ENCODE peak calls at places on chromosomes 6 and 20, in nine cellular contexts. A is left ventricle myocardium inferior, G is lung, B is IMR-90, J is colonic mucosa, X is gastrocnemius medialis, T is cardiac muscle cell, R is upper lobe of right lung, Q is heart left ventricle. D is an unnamed sample. For H3K4me1, the result is how much of the 10 kb centered on the place peaks cover.

GRCh38 chr20:1688886-1689538 is 31.4 kb upstream of the SIRPG start:
- DNase-seq in J (no peak), A (no peak), T (no peak), X (no peak), G (no peak), Q (no peak), B (no peak), R (no peak), D (no peak)

GRCh38 chr6:112877134-112878100 is 530.3 kb downstream of the RFPL4B start:
- DNase-seq in G (no peak), Q (no peak), B (peak), R (no peak), T (no peak), X (no peak), A (no peak), J (no peak), D (no peak)

GRCh38 chr6:5672581-5673011 is 334.1 kb downstream of the NRN1 start:
- DNase-seq in B (peak), G (no peak), J (no peak), R (no peak), Q (no peak), T (peak), A (no peak), X (peak), D (no peak)

GRCh38 chr6:1821188-1822183 is 211.8 kb downstream of the FOXC1 start:
- DNase-seq in A (no peak), G (no peak), X (no peak), T (no peak), B (peak), J (no peak), R (no peak), Q (no peak), D (no peak)

GRCh38 chr6:107786709-107787588 is 37.2 kb downstream of the SCML4 start:
- DNase-seq in G (no peak), T (peak), B (no peak), J (no peak), Q (no peak), X (peak), A (no peak), R (no peak), D (peak)

GRCh38 chr6:79648315-79648714 is 17.2 kb downstream of the SH3BGRL2 start:
- DNase-seq in B (no peak), G (no peak), T (no peak), Q (no peak), X (no peak), R (no peak), J (peak), A (no peak), D (no peak)

GRCh38 chr6:135627092-135627715 is 129.7 kb upstream of the AHI1 start:
- DNase-seq in G (no peak), R (no peak), T (no peak), Q (no peak), X (no peak), B (no peak), A (no peak), J (no peak), D (no peak)

GRCh38 chr6:130395164-130395563 is 29.3 kb downstream of the TMEM200A start:
- DNase-seq in J (no peak), X (no peak), R (no peak), A (no peak), G (no peak), T (no peak), Q (no peak), B (no peak), D (no peak)

GRCh38 chr20:59299961-59300340 is 460 bp upstream of the EDN3 start:
- DNase-seq in R (no peak), G (no peak), T (no peak), X (no peak), A (no peak), Q (no peak), J (peak), B (no peak), D (no peak)

GRCh38 chr20:32828029-32828666 is 8.4 kb downstream of the MAPRE1 start:
- DNase-seq in R (no peak), X (no peak), A (no peak), Q (no peak), T (no peak), G (no peak), J (no peak), B (peak), D (no peak)

GRCh38 chr6:112956696-112957525 is 609.8 kb downstream of the RFPL4B start:
- DNase-seq in A (no peak), R (no peak), B (peak), Q (peak), T (peak), G (no peak), J (no peak), X (no peak), D (no peak)

GRCh38 chr20:54015496-54015895 is 54.9 kb downstream of the BCAS1 start:
- DNase-seq in G (no peak), X (no peak), B (no peak), T (no peak), J (no peak), R (no peak), Q (no peak), A (no peak), D (no peak)

GRCh38 chr6:16249971-16250370 is 11.6 kb downstream of the GMPR start:
- DNase-seq in R (no peak), A (no peak), Q (no peak), G (no peak), X (no peak), J (no peak), B (no peak), T (no peak), D (no peak)

GRCh38 chr20:41617059-41617921 is 887 bp downstream of the CHD6 start:
- DNase-seq in A (peak), R (peak), T (peak), J (peak), G (peak), B (peak), Q (peak), X (peak), D (peak)

GRCh38 chr20:14775778-14776177 is 438.4 kb upstream of the FLRT3 start:
- DNase-seq in Q (no peak), G (no peak), T (no peak), R (no peak), X (peak), A (no peak), B (no peak), J (no peak), D (no peak)

GRCh38 chr6:133240511-133241087 is 558 bp upstream of the EYA4 start:
- DNase-seq in B (peak), X (peak), G (no peak), R (no peak), Q (peak), J (no peak), T (peak), A (peak), D (no peak)

GRCh38 chr20:4014031-4014474 is 1.3 kb downstream of the RNF24 start:
- DNase-seq in X (no peak), G (peak), J (peak), R (no peak), Q (no peak), A (no peak), T (peak), B (peak), D (no peak)

GRCh38 chr20:50373674-50374286 is 136.4 kb upstream of the PTPN1 start:
- DNase-seq in Q (no peak), J (no peak), X (no peak), R (no peak), G (no peak), A (no peak), B (no peak), T (no peak), D (no peak)

GRCh38 chr20:37501940-37502339 is 19.1 kb upstream of the NNAT start:
- DNase-seq in G (no peak), R (no peak), A (no peak), T (no peak), X (no peak), J (no peak), B (no peak), Q (no peak), D (no peak)

GRCh38 chr20:47273591-47274235 is 82.8 kb downstream of the ZMYND8 start:
- DNase-seq in A (no peak), R (no peak), G (no peak), B (peak), X (no peak), Q (no peak), J (no peak), T (no peak), D (no peak)

GRCh38 chr20:20450461-20451027 is 82.6 kb downstream of the INSM1 start:
- DNase-seq in R (no peak), B (no peak), Q (peak), X (no peak), T (no peak), J (no peak), A (peak), G (no peak), D (no peak)

GRCh38 chr6:144052488-144052887 is 42.9 kb downstream of the SF3B5 start:
- DNase-seq in J (no peak), G (no peak), X (no peak), Q (no peak), T (no peak), R (no peak), A (no peak), B (no peak), D (no peak)

GRCh38 chr20:47610247-47610944 is 108.7 kb downstream of the NCOA3 start:
- DNase-seq in Q (peak), G (no peak), T (no peak), R (no peak), A (no peak), X (peak), B (peak), J (no peak), D (no peak)

GRCh38 chr6:66897576-66897975 is 1190.5 kb upstream of the EYS start:
- DNase-seq in J (no peak), R (no peak), A (no peak), B (peak), G (no peak), Q (no peak), T (no peak), X (no peak), D (no peak)

GRCh38 chr20:19940945-19941590 is 76.1 kb upstream of the NAA20 start:
- DNase-seq in J (no peak), R (no peak), G (no peak), Q (no peak), X (no peak), B (no peak), T (no peak), A (no peak), D (no peak)

GRCh38 chr6:116410945-116411623 is 40.3 kb downstream of the DSE start:
- DNase-seq in Q (peak), T (peak), B (peak), X (peak), J (no peak), R (no peak), G (no peak), A (peak), D (no peak)

GRCh38 chr6:167580512-167580911 is 246.2 kb upstream of the AFDN start:
- DNase-seq in Q (no peak), A (no peak), R (no peak), J (no peak), G (no peak), X (no peak), T (no peak), B (no peak), D (no peak)

GRCh38 chr20:59328071-59328470 is 27.7 kb downstream of the EDN3 start:
- DNase-seq in J (no peak), G (no peak), Q (no peak), B (no peak), A (no peak), X (no peak), R (no peak), T (no peak), D (no peak)

GRCh38 chr6:138833819-138834539 is 38.1 kb downstream of the ECT2L start:
- DNase-seq in T (peak), B (no peak), A (peak), Q (peak), J (no peak), R (no peak), X (no peak), G (no peak), D (no peak)

GRCh38 chr6:7112741-7113313 is 5.1 kb downstream of the RREB1 start:
- DNase-seq in A (no peak), R (peak), J (peak), X (no peak), B (no peak), Q (peak), G (no peak), T (peak), D (peak)

DNA sequence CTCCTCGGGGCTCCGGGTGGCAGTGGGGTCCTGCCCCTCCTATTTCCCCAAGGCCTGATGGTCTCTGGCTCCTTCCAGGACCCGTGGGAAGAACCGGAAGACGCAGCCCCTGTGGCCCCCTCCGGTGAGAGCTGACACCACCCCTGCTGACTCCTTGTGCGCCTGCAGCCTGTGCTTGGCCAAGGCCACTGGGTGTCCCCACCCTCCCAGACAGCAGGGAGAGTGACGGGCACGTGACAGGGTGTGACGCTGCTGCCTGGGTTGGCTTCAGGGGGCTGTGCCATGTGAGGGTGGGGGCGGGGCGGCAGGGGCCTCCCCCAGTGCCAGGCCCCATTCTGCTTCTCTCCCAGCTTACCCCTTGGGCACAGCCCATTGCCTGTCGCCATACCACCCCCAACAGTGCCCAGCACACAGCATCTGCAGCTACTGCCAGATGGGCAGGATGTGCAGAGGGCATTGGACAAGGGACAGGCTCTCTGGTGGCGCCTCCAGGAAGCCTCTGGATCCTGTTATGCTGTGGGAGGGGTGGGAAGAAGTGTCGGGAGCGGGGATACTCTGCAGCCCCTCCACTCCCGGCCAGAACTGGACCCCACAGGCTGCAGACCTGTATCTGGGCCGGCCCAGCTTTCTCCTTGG is 2.9 kb downstream of the BIRC7 start:
- DNase-seq in R (no peak), T (no peak), J (no peak), B (no peak), A (no peak), X (no peak), G (no peak), Q (no peak), D (no peak)
- TF ChIP-seq CTCF in R (no peak), T (no peak), J (no peak), B (no peak), A (no peak), X (no peak), G (no peak), Q (no peak), D (no peak)

GRCh38 chr6:53615633-53616449 is 49.7 kb downstream of the KLHL31 start:
- DNase-seq in Q (no peak), A (no peak), J (peak), T (no peak), B (peak), G (no peak), X (no peak), R (no peak), D (no peak)
- H3K27ac ChIP-seq in Q (no peak), A (no peak), J (peak), T (no peak), B (no peak), G (no peak), X (no peak), R (peak), D (no peak)

GRCh38 chr6:31202259-31203166 is 32.0 kb upstream of the POU5F1 start:
- DNase-seq in G (no peak), R (no peak), J (peak), T (no peak), B (no peak), A (no peak), Q (no peak), X (no peak), D (no peak)
- H3K4me1 ChIP-seq in G (under half), R (under half), J (under half), T (under half), B (under half), A (under half), Q (under half), X (under half), D (under half)

GRCh38 chr20:34948030-34948429 is 7.6 kb downstream of the GSS start:
- DNase-seq in X (no peak), T (no peak), B (peak), Q (no peak), R (no peak), A (no peak), J (no peak), G (no peak), D (no peak)
- TF ChIP-seq CTCF in X (no peak), T (no peak), B (peak), Q (no peak), R (no peak), A (no peak), J (no peak), G (no peak), D (no peak)

GRCh38 chr6:12927746-12928145 is 211.2 kb downstream of the PHACTR1 start:
- DNase-seq in B (no peak), J (no peak), T (no peak), X (no peak), G (no peak), Q (no peak), A (no peak), R (no peak), D (no peak)

GRCh38 chr6:12924911-12925310 is 208.3 kb downstream of the PHACTR1 start:
- DNase-seq in X (no peak), Q (no peak), A (no peak), B (no peak), J (no peak), R (no peak), T (no peak), G (no peak), D (no peak)

GRCh38 chr6:12923644-12924235 is 207.2 kb downstream of the PHACTR1 start:
- DNase-seq in T (no peak), Q (no peak), J (no peak), A (no peak), G (no peak), B (no peak), X (no peak), R (no peak), D (no peak)

GRCh38 chr6:12931639-12932038 is 215.1 kb downstream of the PHACTR1 start:
- DNase-seq in G (no peak), T (no peak), X (no peak), Q (no peak), R (no peak), A (no peak), B (no peak), J (no peak), D (no peak)

DNA sequence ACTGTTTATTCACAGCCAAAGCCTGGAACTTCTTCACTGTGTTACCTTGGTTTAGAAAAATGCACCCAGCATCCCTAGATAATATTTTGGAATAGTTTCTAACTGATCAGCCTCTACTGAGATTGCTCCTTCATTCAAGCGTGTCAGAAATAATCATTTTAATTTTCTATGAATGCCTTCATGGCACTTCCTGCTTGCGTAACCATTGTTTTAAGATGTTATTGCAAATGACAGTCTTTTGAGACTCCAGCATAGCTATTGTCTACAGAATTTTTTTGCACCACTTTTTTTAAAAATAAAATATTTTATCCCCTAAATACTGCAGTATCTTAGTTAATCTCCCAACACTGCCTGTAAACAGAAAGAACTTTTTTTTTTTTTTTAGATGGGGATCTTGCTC is 213.1 kb downstream of the PHACTR1 start:
- DNase-seq in Q (no peak), A (no peak), X (no peak), J (no peak), T (no peak), G (no peak), R (no peak), B (no peak), D (no peak)
- H3K27ac ChIP-seq in Q (no peak), A (no peak), X (no peak), J (no peak), T (no peak), G (no peak), R (no peak), B (no peak), D (no peak)